ENCODE peak calls at places on chromosome 12, in eight cellular contexts. O is activated CD4-positive, alpha-beta T cell treated with anti-CD3 and anti-CD28 coated beads, Interleukin-2, amount 50 U/mL, for 48 hours; T is activated T-helper 1 cell treated with anti-CD3 and anti-CD28 coated beads, Interleukin-2, amount 50 U/mL, for 16 hours; N is RKO; W is cardiac septum; S is GM13977; I is memory B cell; U is central memory CD8-positive, alpha-beta T cell. G is an unnamed sample.

GRCh38 chr12:13592063-13592942 is 389.1 kb downstream of the GRIN2B start:
- DNase-seq in O (no peak), T (no peak), N (no peak), W (no peak), S (no peak), I (no peak), U (no peak), G (no peak)

GRCh38 chr12:89414851-89415250 is 62.5 kb upstream of the DUSP6 start:
- DNase-seq in O (no peak), T (no peak), N (no peak), W (no peak), S (no peak), I (no peak), U (no peak), G (no peak)

GRCh38 chr12:25949343-25949742 is 9.1 kb upstream of the RASSF8 start:
- DNase-seq in O (no peak), T (no peak), N (no peak), W (no peak), S (no peak), I (no peak), U (no peak), G (no peak)

GRCh38 chr12:65100140-65100539 is 21.0 kb downstream of the WIF1 start:
- DNase-seq in O (no peak), T (no peak), N (peak), W (no peak), S (no peak), I (no peak), U (no peak), G (no peak)

GRCh38 chr12:109770104-109770860 is 56.7 kb downstream of the FAM222A start:
- DNase-seq in O (no peak), T (no peak), N (no peak), W (peak), S (no peak), I (no peak), U (no peak), G (no peak)

GRCh38 chr12:57893460-57894353 is 47.2 kb upstream of the CTDSP2 start:
- DNase-seq in O (no peak), T (no peak), N (no peak), W (peak), S (no peak), I (no peak), U (no peak), G (peak)

GRCh38 chr12:57549909-57550627 is at the start of gene KIF5A:
- DNase-seq in O (peak), T (peak), N (no peak), W (no peak), S (peak), I (peak), U (peak), G (no peak)

GRCh38 chr12:29768372-29768771 is 15.4 kb downstream of the TMTC1 start:
- DNase-seq in O (no peak), T (no peak), N (no peak), W (no peak), S (no peak), I (no peak), U (no peak), G (no peak)

GRCh38 chr12:4292266-4293063 is 18.9 kb downstream of the CCND2 start:
- DNase-seq in O (no peak), T (no peak), N (no peak), W (peak), S (no peak), I (no peak), U (no peak), G (no peak)

GRCh38 chr12:95002754-95003153 is 743 bp downstream of the NDUFA12 start:
- DNase-seq in O (no peak), T (no peak), N (peak), W (no peak), S (no peak), I (no peak), U (no peak), G (no peak)

GRCh38 chr12:61254225-61254624 is 1006.0 kb upstream of the USP15 start:
- DNase-seq in O (no peak), T (no peak), N (no peak), W (no peak), S (no peak), I (no peak), U (no peak), G (no peak)

GRCh38 chr12:67411562-67411961 is 142.4 kb downstream of the CAND1 start:
- DNase-seq in O (no peak), T (no peak), N (no peak), W (no peak), S (no peak), I (no peak), U (no peak), G (no peak)

GRCh38 chr12:20370001-20370381 is 1.7 kb downstream of the PDE3A start:
- DNase-seq in O (no peak), T (no peak), N (no peak), W (peak), S (no peak), I (no peak), U (no peak), G (peak)

GRCh38 chr12:87596636-87597035 is 432.6 kb downstream of the C12orf50 start:
- DNase-seq in O (no peak), T (no peak), N (no peak), W (no peak), S (no peak), I (no peak), U (no peak), G (no peak)

GRCh38 chr12:65140738-65141137 is 19.6 kb upstream of the WIF1 start:
- DNase-seq in O (no peak), T (no peak), N (no peak), W (no peak), S (no peak), I (no peak), U (no peak), G (no peak)

GRCh38 chr12:76782440-76782996 is 18.6 kb downstream of the ZDHHC17 start:
- DNase-seq in O (no peak), T (no peak), N (no peak), W (no peak), S (no peak), I (no peak), U (no peak), G (no peak)

GRCh38 chr12:5556033-5556614 is 124.2 kb downstream of the NTF3 start:
- DNase-seq in O (peak), T (no peak), N (no peak), W (no peak), S (no peak), I (no peak), U (no peak), G (no peak)

GRCh38 chr12:40015360-40015759 is 90.5 kb downstream of the SLC2A13 start:
- DNase-seq in O (no peak), T (no peak), N (peak), W (no peak), S (no peak), I (no peak), U (no peak), G (no peak)

GRCh38 chr12:119578112-119578511 is 15.5 kb upstream of the TMEM233 start:
- DNase-seq in O (peak), T (no peak), N (no peak), W (no peak), S (no peak), I (no peak), U (no peak), G (no peak)

GRCh38 chr12:115817399-115817798 is 460.1 kb downstream of the MED13L start:
- DNase-seq in O (no peak), T (no peak), N (no peak), W (no peak), S (no peak), I (no peak), U (no peak), G (no peak)

G was measured in gastrocnemius medialis.